ENCODE peak calls at places on chromosomes 1 and 21, in seven cellular contexts. K is neural progenitor cell; H is brain microvascular endothelial cell; U is K562; S is lower lobe of right lung; T is CD8-positive, alpha-beta T cell; W is transverse colon. N is an unnamed sample.

GRCh38 chr1:70143052-70143659 is 62.2 kb downstream of the LRRC40 start:
- DNase-seq in K (no peak), H (peak; percentile 24), U (no peak), S (no peak), T (no peak), W (no peak), N (no peak)

GRCh38 chr1:225981714-225982113 is 17.4 kb downstream of the SDE2 start:
- DNase-seq in K (no peak), H (no peak), U (no peak), S (no peak), T (no peak), W (no peak), N (no peak)

GRCh38 chr1:22001409-22001808 is at the start of gene CELA3A:
- DNase-seq in K (no peak), H (no peak), U (no peak), S (no peak), T (no peak), W (no peak), N (no peak)

GRCh38 chr1:53618218-53619087 is 120.5 kb downstream of the GLIS1 start:
- DNase-seq in K (no peak), H (no peak), U (no peak), S (no peak), T (no peak), W (peak; percentile 4), N (no peak)

GRCh38 chr21:42669069-42669468 is 15.6 kb downstream of the PDE9A start:
- DNase-seq in K (no peak), H (no peak), U (no peak), S (no peak), T (no peak), W (no peak), N (no peak)

GRCh38 chr1:206833741-206834140 is 31.7 kb upstream of the IL20 start:
- DNase-seq in K (no peak), H (no peak), U (no peak), S (peak; percentile 61), T (no peak), W (peak; percentile 33), N (no peak)

GRCh38 chr1:174519845-174520244 is 72.1 kb downstream of the GPR52 start:
- DNase-seq in K (no peak), H (no peak), U (no peak), S (no peak), T (no peak), W (no peak), N (peak; percentile 66)

GRCh38 chr1:180213401-180214177 is 16.5 kb upstream of the LHX4 start:
- DNase-seq in K (peak; percentile 30), H (no peak), U (peak; percentile 100), S (no peak), T (no peak), W (peak; percentile 41), N (no peak)

GRCh38 chr1:184524248-184524647 is 137.4 kb downstream of the C1orf21 start:
- DNase-seq in K (no peak), H (no peak), U (no peak), S (no peak), T (no peak), W (no peak), N (no peak)

GRCh38 chr1:224168859-224169380 is 14.1 kb upstream of the DEGS1 start:
- DNase-seq in K (no peak), H (peak; percentile 91), U (no peak), S (no peak), T (peak; percentile 9), W (no peak), N (no peak)

GRCh38 chr21:19245188-19245580 is 841.6 kb upstream of the TMPRSS15 start:
- DNase-seq in K (no peak), H (no peak), U (no peak), S (no peak), T (no peak), W (no peak), N (no peak)

GRCh38 chr1:6033986-6034749 is 11.5 kb upstream of the KCNAB2 start:
- DNase-seq in K (peak; percentile 76), H (peak; percentile 28), U (peak; percentile 85), S (peak; percentile 61), T (no peak), W (peak; percentile 46), N (peak; percentile 67)

GRCh38 chr1:181486098-181486420 is 2.7 kb downstream of the CACNA1E start:
- DNase-seq in K (no peak), H (no peak), U (no peak), S (no peak), T (no peak), W (no peak), N (no peak)
- H3K27me3 ChIP-seq in K (peaks cover 87% of the 10 kb centered on the region), H (peaks cover 48% of the 10 kb centered on the region), U (peaks cover 32% of the 10 kb centered on the region), S (peaks cover 65% of the 10 kb centered on the region), T (peaks cover 13% of the 10 kb centered on the region), W (peaks cover 77% of the 10 kb centered on the region), N (peaks cover 71% of the 10 kb centered on the region)

GRCh38 chr21:17828223-17828622 is 9.1 kb upstream of the C21orf91 start:
- DNase-seq in K (no peak), H (peak; percentile 20), U (no peak), S (no peak), T (no peak), W (no peak), N (no peak)

GRCh38 chr21:17819878-17820232 is 699 bp upstream of the C21orf91 start:
- DNase-seq in K (no peak), H (no peak), U (peak; percentile 31), S (no peak), T (no peak), W (no peak), N (no peak)

GRCh38 chr21:17821121-17821520 is 2.0 kb upstream of the C21orf91 start:
- DNase-seq in K (no peak), H (no peak), U (no peak), S (no peak), T (no peak), W (no peak), N (no peak)

GRCh38 chr21:17819114-17819877 is at the start of gene C21orf91:
- DNase-seq in K (peak; percentile 92), H (peak; percentile 76), U (peak; percentile 89), S (peak; percentile 94), T (peak; percentile 86), W (peak; percentile 91), N (peak; percentile 94)

DNA sequence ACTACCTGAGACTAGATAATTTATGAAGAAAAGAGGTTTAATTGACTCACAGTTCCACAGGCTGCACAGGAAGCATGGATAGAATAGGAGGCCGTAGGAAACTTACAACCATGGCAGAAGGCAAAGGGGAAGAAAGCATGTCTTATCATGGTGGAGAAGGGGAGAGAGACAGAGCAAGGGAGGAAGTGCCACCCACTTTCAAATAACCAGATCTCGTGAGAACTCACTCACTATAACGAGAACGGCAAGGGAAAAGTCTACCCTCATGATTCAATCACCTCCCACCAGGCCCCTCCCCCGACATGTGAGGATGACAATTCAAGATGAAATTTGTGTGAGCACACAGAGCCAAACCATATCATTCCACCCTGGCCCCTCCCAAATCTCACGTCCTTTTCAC is 4.7 kb upstream of the C21orf91 start:
- DNase-seq in K (no peak), H (no peak), U (no peak), S (no peak), T (no peak), W (no peak), N (no peak)
- TF ChIP-seq CTCF in K (no peak), H (no peak), U (no peak), S (no peak), T (no peak), W (no peak), N (no peak)

GRCh38 chr1:26614655-26615411 is 81.0 kb upstream of the ARID1A start:
- DNase-seq in K (no peak), H (no peak), U (no peak), S (no peak), T (no peak), W (no peak), N (no peak)
- H3K27me3 ChIP-seq in K (no peaks in the 10 kb centered on the region), H (no peaks in the 10 kb centered on the region), U (no peaks in the 10 kb centered on the region), S (no peaks in the 10 kb centered on the region), T (no peaks in the 10 kb centered on the region), W (no peaks in the 10 kb centered on the region), N (no peaks in the 10 kb centered on the region)

DNA sequence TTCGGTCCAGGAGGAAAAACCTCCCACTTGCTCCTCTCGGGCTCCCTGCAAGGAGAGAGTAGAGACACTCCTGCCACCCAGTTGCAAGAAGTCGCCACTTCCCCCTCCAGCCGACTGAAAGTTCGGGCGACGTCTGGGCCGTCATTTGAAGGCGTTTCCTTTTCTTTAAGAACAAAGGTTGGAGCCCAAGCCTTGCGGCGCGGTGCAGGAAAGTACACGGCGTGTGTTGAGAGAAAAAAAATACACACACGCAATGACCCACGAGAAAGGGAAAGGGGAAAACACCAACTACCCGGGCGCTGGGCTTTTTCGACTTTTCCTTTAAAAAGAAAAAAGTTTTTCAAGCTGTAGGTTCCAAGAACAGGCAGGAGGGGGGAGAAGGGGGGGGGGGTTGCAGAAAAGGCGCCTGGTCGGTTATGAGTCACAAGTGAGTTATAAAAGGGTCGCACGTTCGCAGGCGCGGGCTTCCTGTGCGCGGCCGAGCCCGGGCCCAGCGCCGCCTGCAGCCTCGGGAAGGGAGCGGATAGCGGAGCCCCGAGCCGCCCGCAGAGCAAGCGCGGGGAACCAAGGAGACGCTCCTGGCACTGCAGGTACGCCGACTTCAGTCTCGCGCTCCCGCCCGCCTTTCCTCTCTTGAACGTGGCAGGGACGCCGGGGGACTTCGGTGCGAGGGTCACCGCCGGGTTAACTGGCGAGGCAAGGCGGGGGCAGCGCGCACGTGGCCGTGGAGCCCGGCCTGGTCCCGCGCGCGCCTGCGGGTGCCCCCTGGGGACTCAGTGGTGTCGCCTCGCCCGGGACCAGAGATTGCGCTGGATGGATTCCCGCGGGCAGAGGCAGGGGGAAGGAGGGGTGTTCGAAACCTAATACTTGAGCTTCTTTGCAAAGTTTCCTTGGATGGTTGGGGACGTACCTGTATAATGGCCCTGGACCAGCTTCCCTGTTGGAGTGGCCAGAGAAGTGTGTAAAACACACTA is 45.3 kb downstream of the MRPL39 start:
- DNase-seq in K (peak; percentile 69), H (peak; percentile 66), U (no peak), S (peak; percentile 81), T (peak; percentile 45), W (peak; percentile 68), N (peak; percentile 30)
- TF ChIP-seq CTCF in K (peak; percentile 36), H (peak; percentile 37), U (no peak), S (peak; percentile 21), T (no peak), W (no peak), N (no peak)

GRCh38 chr1:12637693-12638092 is 6.2 kb upstream of the AADACL4 start:
- DNase-seq in K (no peak), H (no peak), U (no peak), S (peak; percentile 3), T (no peak), W (no peak), N (no peak)
- H3K27me3 ChIP-seq in K (no peaks in the 10 kb centered on the region), H (no peaks in the 10 kb centered on the region), U (no peaks in the 10 kb centered on the region), S (no peaks in the 10 kb centered on the region), T (no peaks in the 10 kb centered on the region), W (no peaks in the 10 kb centered on the region), N (no peaks in the 10 kb centered on the region)

DNA sequence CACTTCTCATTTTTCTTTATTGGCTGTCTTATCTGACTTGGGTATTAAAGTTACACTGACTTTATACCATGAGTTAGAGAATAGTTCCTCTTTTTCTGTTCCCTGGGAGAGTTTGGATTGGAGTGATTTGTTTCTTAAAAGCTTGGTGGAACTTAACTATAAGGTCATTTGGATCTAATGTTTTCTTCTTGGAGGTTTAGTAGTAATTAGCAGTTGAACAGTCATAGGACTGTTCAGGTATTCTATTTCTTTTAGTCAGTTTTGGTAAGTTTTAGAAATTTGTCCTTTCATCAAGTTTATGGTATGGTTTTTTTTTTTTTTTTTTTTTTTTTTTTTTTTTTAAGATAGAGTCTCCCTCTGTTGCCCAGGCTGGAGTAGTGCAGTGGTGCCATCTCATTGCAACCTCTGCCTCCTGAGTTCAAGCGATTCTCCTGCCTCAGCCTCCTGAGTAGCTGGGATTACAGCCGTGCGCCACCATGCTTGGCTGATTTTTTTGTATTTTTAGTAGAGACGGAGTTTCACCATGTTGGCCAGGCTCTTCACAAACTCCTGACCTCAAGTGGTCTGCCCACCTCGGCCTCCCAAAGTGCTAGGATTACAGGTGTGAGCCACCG is 6.3 kb downstream of the TTC3 start:
- DNase-seq in K (no peak), H (no peak), U (no peak), S (no peak), T (no peak), W (no peak), N (no peak)
- TF ChIP-seq CTCF in K (peak; percentile 26), H (peak; percentile 56), U (peak; percentile 65), S (peak; percentile 34), T (peak; percentile 44), W (peak; percentile 48), N (peak; percentile 32)

GRCh38 chr1:47224676-47225399 is 7.2 kb downstream of the TAL1 start:
- DNase-seq in K (peak; percentile 27), H (no peak), U (peak; percentile 58), S (no peak), T (no peak), W (no peak), N (no peak)
- H3K27me3 ChIP-seq in K (peaks cover 100% of the 10 kb centered on the region), H (peaks cover 77% of the 10 kb centered on the region), U (no peaks in the 10 kb centered on the region), S (peaks cover 80% of the 10 kb centered on the region), T (peaks cover 17% of the 10 kb centered on the region), W (peaks cover 86% of the 10 kb centered on the region), N (peaks cover 64% of the 10 kb centered on the region)